ENCODE peak calls at places on chromosomes 5 and 9, in ten cellular contexts. One of them, this sample, is unnamed.

GRCh38 chr5:149417714-149418368 is 38.7 kb upstream of the IL17B start:
- DNase-seq in stimulated activated effector memory CD8-positive, alpha-beta T cell treated with anti-CD3 and anti-CD28 coated beads, Interleukin-12 subunit alpha, Interleukin-12 subunit beta, amount 100 ng/mL, for 72 hours: no peak
- DNase-seq in CD4-positive, CD25-positive, alpha-beta regulatory T cell: no peak
- DNase-seq in AG08395: no peak
- DNase-seq in WERI-Rb-1: no peak
- DNase-seq in Right ventricle myocardium inferior: no peak
- DNase-seq in OCI-M1: no peak
- DNase-seq in nephron progenitor cell: no peak
- DNase-seq in sciatic nerve: no peak
- DNase-seq in stimulated activated CD4-positive, alpha-beta T cell treated with anti-CD3 and anti-CD28 coated beads, Interleukin-15, amount 100 ng/mL, for 24 hours: no peak
- DNase-seq in this sample: no peak

GRCh38 chr9:5569357-5569756 is 59.0 kb downstream of the PDCD1LG2 start:
- DNase-seq in AG08395: no peak
- DNase-seq in stimulated activated CD4-positive, alpha-beta T cell treated with anti-CD3 and anti-CD28 coated beads, Interleukin-15, amount 100 ng/mL, for 24 hours: no peak
- DNase-seq in Right ventricle myocardium inferior: no peak
- DNase-seq in nephron progenitor cell: no peak
- DNase-seq in CD4-positive, CD25-positive, alpha-beta regulatory T cell: no peak
- DNase-seq in WERI-Rb-1: no peak
- DNase-seq in OCI-M1: peak
- DNase-seq in sciatic nerve: no peak
- DNase-seq in stimulated activated effector memory CD8-positive, alpha-beta T cell treated with anti-CD3 and anti-CD28 coated beads, Interleukin-12 subunit alpha, Interleukin-12 subunit beta, amount 100 ng/mL, for 72 hours: no peak
- DNase-seq in this sample: no peak

GRCh38 chr9:95008151-95008771 is 281.8 kb downstream of the AOPEP start:
- DNase-seq in stimulated activated effector memory CD8-positive, alpha-beta T cell treated with anti-CD3 and anti-CD28 coated beads, Interleukin-12 subunit alpha, Interleukin-12 subunit beta, amount 100 ng/mL, for 72 hours: no peak
- DNase-seq in CD4-positive, CD25-positive, alpha-beta regulatory T cell: no peak
- DNase-seq in sciatic nerve: no peak
- DNase-seq in nephron progenitor cell: peak
- DNase-seq in AG08395: no peak
- DNase-seq in OCI-M1: no peak
- DNase-seq in stimulated activated CD4-positive, alpha-beta T cell treated with anti-CD3 and anti-CD28 coated beads, Interleukin-15, amount 100 ng/mL, for 24 hours: no peak
- DNase-seq in Right ventricle myocardium inferior: no peak
- DNase-seq in WERI-Rb-1: no peak
- DNase-seq in this sample: peak

GRCh38 chr5:174078416-174078815 is 32.9 kb downstream of the NSG2 start:
- DNase-seq in stimulated activated effector memory CD8-positive, alpha-beta T cell treated with anti-CD3 and anti-CD28 coated beads, Interleukin-12 subunit alpha, Interleukin-12 subunit beta, amount 100 ng/mL, for 72 hours: no peak
- DNase-seq in OCI-M1: no peak
- DNase-seq in stimulated activated CD4-positive, alpha-beta T cell treated with anti-CD3 and anti-CD28 coated beads, Interleukin-15, amount 100 ng/mL, for 24 hours: no peak
- DNase-seq in Right ventricle myocardium inferior: no peak
- DNase-seq in CD4-positive, CD25-positive, alpha-beta regulatory T cell: no peak
- DNase-seq in WERI-Rb-1: no peak
- DNase-seq in sciatic nerve: no peak
- DNase-seq in AG08395: no peak
- DNase-seq in nephron progenitor cell: no peak
- DNase-seq in this sample: no peak

GRCh38 chr9:114906922-114907571 is 23.3 kb downstream of the TNFSF8 start:
- DNase-seq in Right ventricle myocardium inferior: no peak
- DNase-seq in nephron progenitor cell: peak
- DNase-seq in sciatic nerve: no peak
- DNase-seq in CD4-positive, CD25-positive, alpha-beta regulatory T cell: peak
- DNase-seq in WERI-Rb-1: peak
- DNase-seq in AG08395: peak
- DNase-seq in stimulated activated CD4-positive, alpha-beta T cell treated with anti-CD3 and anti-CD28 coated beads, Interleukin-15, amount 100 ng/mL, for 24 hours: peak
- DNase-seq in OCI-M1: peak
- DNase-seq in stimulated activated effector memory CD8-positive, alpha-beta T cell treated with anti-CD3 and anti-CD28 coated beads, Interleukin-12 subunit alpha, Interleukin-12 subunit beta, amount 100 ng/mL, for 72 hours: no peak
- DNase-seq in this sample: peak

GRCh38 chr5:41598011-41598410 is 87.6 kb upstream of the PLCXD3 start:
- DNase-seq in Right ventricle myocardium inferior: no peak
- DNase-seq in AG08395: no peak
- DNase-seq in sciatic nerve: no peak
- DNase-seq in WERI-Rb-1: no peak
- DNase-seq in stimulated activated CD4-positive, alpha-beta T cell treated with anti-CD3 and anti-CD28 coated beads, Interleukin-15, amount 100 ng/mL, for 24 hours: no peak
- DNase-seq in nephron progenitor cell: no peak
- DNase-seq in OCI-M1: no peak
- DNase-seq in stimulated activated effector memory CD8-positive, alpha-beta T cell treated with anti-CD3 and anti-CD28 coated beads, Interleukin-12 subunit alpha, Interleukin-12 subunit beta, amount 100 ng/mL, for 72 hours: no peak
- DNase-seq in CD4-positive, CD25-positive, alpha-beta regulatory T cell: no peak
- DNase-seq in this sample: peak

GRCh38 chr5:175246242-175246891 is 197.6 kb downstream of the DRD1 start:
- DNase-seq in CD4-positive, CD25-positive, alpha-beta regulatory T cell: no peak
- DNase-seq in stimulated activated CD4-positive, alpha-beta T cell treated with anti-CD3 and anti-CD28 coated beads, Interleukin-15, amount 100 ng/mL, for 24 hours: peak
- DNase-seq in AG08395: peak
- DNase-seq in nephron progenitor cell: no peak
- DNase-seq in stimulated activated effector memory CD8-positive, alpha-beta T cell treated with anti-CD3 and anti-CD28 coated beads, Interleukin-12 subunit alpha, Interleukin-12 subunit beta, amount 100 ng/mL, for 72 hours: no peak
- DNase-seq in Right ventricle myocardium inferior: no peak
- DNase-seq in sciatic nerve: no peak
- DNase-seq in WERI-Rb-1: no peak
- DNase-seq in OCI-M1: no peak
- DNase-seq in this sample: peak

GRCh38 chr9:108784998-108785397 is 70.8 kb downstream of the ACTL7B start:
- DNase-seq in WERI-Rb-1: peak
- DNase-seq in sciatic nerve: no peak
- DNase-seq in Right ventricle myocardium inferior: no peak
- DNase-seq in OCI-M1: peak
- DNase-seq in AG08395: peak
- DNase-seq in CD4-positive, CD25-positive, alpha-beta regulatory T cell: no peak
- DNase-seq in stimulated activated effector memory CD8-positive, alpha-beta T cell treated with anti-CD3 and anti-CD28 coated beads, Interleukin-12 subunit alpha, Interleukin-12 subunit beta, amount 100 ng/mL, for 72 hours: no peak
- DNase-seq in stimulated activated CD4-positive, alpha-beta T cell treated with anti-CD3 and anti-CD28 coated beads, Interleukin-15, amount 100 ng/mL, for 24 hours: no peak
- DNase-seq in nephron progenitor cell: no peak
- DNase-seq in this sample: peak

GRCh38 chr9:89312154-89312616 is 1.2 kb downstream of the CKS2 start:
- DNase-seq in CD4-positive, CD25-positive, alpha-beta regulatory T cell: peak
- DNase-seq in nephron progenitor cell: no peak
- DNase-seq in AG08395: no peak
- DNase-seq in WERI-Rb-1: no peak
- DNase-seq in stimulated activated CD4-positive, alpha-beta T cell treated with anti-CD3 and anti-CD28 coated beads, Interleukin-15, amount 100 ng/mL, for 24 hours: peak
- DNase-seq in stimulated activated effector memory CD8-positive, alpha-beta T cell treated with anti-CD3 and anti-CD28 coated beads, Interleukin-12 subunit alpha, Interleukin-12 subunit beta, amount 100 ng/mL, for 72 hours: no peak
- DNase-seq in sciatic nerve: no peak
- DNase-seq in Right ventricle myocardium inferior: no peak
- DNase-seq in OCI-M1: peak
- DNase-seq in this sample: peak

GRCh38 chr5:13357937-13358336 is 586.6 kb downstream of the DNAH5 start:
- DNase-seq in stimulated activated CD4-positive, alpha-beta T cell treated with anti-CD3 and anti-CD28 coated beads, Interleukin-15, amount 100 ng/mL, for 24 hours: no peak
- DNase-seq in CD4-positive, CD25-positive, alpha-beta regulatory T cell: no peak
- DNase-seq in sciatic nerve: no peak
- DNase-seq in stimulated activated effector memory CD8-positive, alpha-beta T cell treated with anti-CD3 and anti-CD28 coated beads, Interleukin-12 subunit alpha, Interleukin-12 subunit beta, amount 100 ng/mL, for 72 hours: no peak
- DNase-seq in AG08395: no peak
- DNase-seq in WERI-Rb-1: no peak
- DNase-seq in OCI-M1: no peak
- DNase-seq in Right ventricle myocardium inferior: no peak
- DNase-seq in nephron progenitor cell: no peak
- DNase-seq in this sample: no peak

GRCh38 chr5:81209869-81210268 is 23.3 kb upstream of the CKMT2 start:
- DNase-seq in stimulated activated CD4-positive, alpha-beta T cell treated with anti-CD3 and anti-CD28 coated beads, Interleukin-15, amount 100 ng/mL, for 24 hours: peak
- DNase-seq in Right ventricle myocardium inferior: no peak
- DNase-seq in CD4-positive, CD25-positive, alpha-beta regulatory T cell: no peak
- DNase-seq in stimulated activated effector memory CD8-positive, alpha-beta T cell treated with anti-CD3 and anti-CD28 coated beads, Interleukin-12 subunit alpha, Interleukin-12 subunit beta, amount 100 ng/mL, for 72 hours: no peak
- DNase-seq in WERI-Rb-1: no peak
- DNase-seq in OCI-M1: no peak
- DNase-seq in AG08395: no peak
- DNase-seq in sciatic nerve: no peak
- DNase-seq in nephron progenitor cell: no peak
- DNase-seq in this sample: no peak

GRCh38 chr5:145775893-145776444 is 59.2 kb downstream of the PRELID2 start:
- DNase-seq in AG08395: peak
- DNase-seq in Right ventricle myocardium inferior: no peak
- DNase-seq in OCI-M1: no peak
- DNase-seq in stimulated activated CD4-positive, alpha-beta T cell treated with anti-CD3 and anti-CD28 coated beads, Interleukin-15, amount 100 ng/mL, for 24 hours: no peak
- DNase-seq in WERI-Rb-1: no peak
- DNase-seq in sciatic nerve: no peak
- DNase-seq in nephron progenitor cell: no peak
- DNase-seq in stimulated activated effector memory CD8-positive, alpha-beta T cell treated with anti-CD3 and anti-CD28 coated beads, Interleukin-12 subunit alpha, Interleukin-12 subunit beta, amount 100 ng/mL, for 72 hours: no peak
- DNase-seq in CD4-positive, CD25-positive, alpha-beta regulatory T cell: no peak
- DNase-seq in this sample: peak

GRCh38 chr5:137611011-137611580 is 112.0 kb upstream of the SPOCK1 start:
- DNase-seq in AG08395: no peak
- DNase-seq in stimulated activated effector memory CD8-positive, alpha-beta T cell treated with anti-CD3 and anti-CD28 coated beads, Interleukin-12 subunit alpha, Interleukin-12 subunit beta, amount 100 ng/mL, for 72 hours: no peak
- DNase-seq in WERI-Rb-1: no peak
- DNase-seq in CD4-positive, CD25-positive, alpha-beta regulatory T cell: no peak
- DNase-seq in nephron progenitor cell: no peak
- DNase-seq in OCI-M1: no peak
- DNase-seq in Right ventricle myocardium inferior: no peak
- DNase-seq in sciatic nerve: no peak
- DNase-seq in stimulated activated CD4-positive, alpha-beta T cell treated with anti-CD3 and anti-CD28 coated beads, Interleukin-15, amount 100 ng/mL, for 24 hours: no peak
- DNase-seq in this sample: no peak

GRCh38 chr5:172678902-172679301 is 37.8 kb downstream of the NEURL1B start:
- DNase-seq in stimulated activated effector memory CD8-positive, alpha-beta T cell treated with anti-CD3 and anti-CD28 coated beads, Interleukin-12 subunit alpha, Interleukin-12 subunit beta, amount 100 ng/mL, for 72 hours: no peak
- DNase-seq in OCI-M1: no peak
- DNase-seq in CD4-positive, CD25-positive, alpha-beta regulatory T cell: no peak
- DNase-seq in AG08395: no peak
- DNase-seq in sciatic nerve: peak
- DNase-seq in stimulated activated CD4-positive, alpha-beta T cell treated with anti-CD3 and anti-CD28 coated beads, Interleukin-15, amount 100 ng/mL, for 24 hours: no peak
- DNase-seq in nephron progenitor cell: no peak
- DNase-seq in WERI-Rb-1: no peak
- DNase-seq in Right ventricle myocardium inferior: peak
- DNase-seq in this sample: no peak

GRCh38 chr9:127927457-127928231 is 2.9 kb downstream of the PIP5KL1 start:
- DNase-seq in Right ventricle myocardium inferior: peak
- DNase-seq in WERI-Rb-1: no peak
- DNase-seq in CD4-positive, CD25-positive, alpha-beta regulatory T cell: peak
- DNase-seq in AG08395: no peak
- DNase-seq in sciatic nerve: no peak
- DNase-seq in stimulated activated effector memory CD8-positive, alpha-beta T cell treated with anti-CD3 and anti-CD28 coated beads, Interleukin-12 subunit alpha, Interleukin-12 subunit beta, amount 100 ng/mL, for 72 hours: no peak
- DNase-seq in OCI-M1: no peak
- DNase-seq in stimulated activated CD4-positive, alpha-beta T cell treated with anti-CD3 and anti-CD28 coated beads, Interleukin-15, amount 100 ng/mL, for 24 hours: peak
- DNase-seq in nephron progenitor cell: peak
- DNase-seq in this sample: no peak

GRCh38 chr9:6788175-6789016 is 30.6 kb downstream of the KDM4C start:
- DNase-seq in nephron progenitor cell: no peak
- DNase-seq in CD4-positive, CD25-positive, alpha-beta regulatory T cell: no peak
- DNase-seq in WERI-Rb-1: no peak
- DNase-seq in stimulated activated CD4-positive, alpha-beta T cell treated with anti-CD3 and anti-CD28 coated beads, Interleukin-15, amount 100 ng/mL, for 24 hours: no peak
- DNase-seq in OCI-M1: no peak
- DNase-seq in Right ventricle myocardium inferior: no peak
- DNase-seq in AG08395: peak
- DNase-seq in sciatic nerve: no peak
- DNase-seq in stimulated activated effector memory CD8-positive, alpha-beta T cell treated with anti-CD3 and anti-CD28 coated beads, Interleukin-12 subunit alpha, Interleukin-12 subunit beta, amount 100 ng/mL, for 72 hours: no peak
- DNase-seq in this sample: peak